ENCODE peak calls at places on chromosomes 6 and 20, in eight cellular contexts. S is psoas muscle; N is gastrocnemius medialis; Y is heart right ventricle; D is CD8-positive, alpha-beta T cell; T is H1; A is A549; F is H9. Z is an unnamed sample.

GRCh38 chr6:166365806-166366205 is 16.9 kb downstream of the MPC1 start:
- DNase-seq in S (no peak), N (no peak), Y (no peak), D (no peak), T (no peak), A (no peak), F (no peak), Z (no peak)

GRCh38 chr6:109466212-109466923 is 10.8 kb upstream of the MICAL1 start:
- DNase-seq in S (no peak), N (no peak), Y (no peak), D (no peak), T (no peak), A (no peak), F (no peak), Z (no peak)

GRCh38 chr6:100464910-100465700 is at the start of gene SIM1:
- DNase-seq in S (peak; percentile 95), N (peak; percentile 44), Y (no peak), D (no peak), T (peak; percentile 75), A (no peak), F (peak; percentile 95), Z (no peak)

GRCh38 chr20:45909336-45909808 is 2.6 kb downstream of the PLTP start:
- DNase-seq in S (no peak), N (no peak), Y (no peak), D (no peak), T (no peak), A (no peak), F (no peak), Z (no peak)

GRCh38 chr6:142112451-142113061 is 20.2 kb upstream of the GJE1 start:
- DNase-seq in S (peak; percentile 72), N (peak; percentile 14), Y (peak; percentile 59), D (peak; percentile 47), T (no peak), A (peak; percentile 79), F (peak; percentile 55), Z (peak; percentile 28)

GRCh38 chr6:111606620-111607115 is 990 bp upstream of the TRAF3IP2 start:
- DNase-seq in S (no peak), N (no peak), Y (no peak), D (no peak), T (no peak), A (no peak), F (no peak), Z (no peak)

GRCh38 chr6:32108094-32108627 is 977 bp downstream of the TNXB start:
- DNase-seq in S (peak; percentile 81), N (peak; percentile 62), Y (peak; percentile 80), D (no peak), T (no peak), A (no peak), F (no peak), Z (no peak)

GRCh38 chr20:23156170-23156841 is 70.2 kb upstream of the CD93 start:
- DNase-seq in S (peak; percentile 69), N (peak; percentile 64), Y (no peak), D (no peak), T (no peak), A (peak; percentile 41), F (peak; percentile 27), Z (no peak)

DNA sequence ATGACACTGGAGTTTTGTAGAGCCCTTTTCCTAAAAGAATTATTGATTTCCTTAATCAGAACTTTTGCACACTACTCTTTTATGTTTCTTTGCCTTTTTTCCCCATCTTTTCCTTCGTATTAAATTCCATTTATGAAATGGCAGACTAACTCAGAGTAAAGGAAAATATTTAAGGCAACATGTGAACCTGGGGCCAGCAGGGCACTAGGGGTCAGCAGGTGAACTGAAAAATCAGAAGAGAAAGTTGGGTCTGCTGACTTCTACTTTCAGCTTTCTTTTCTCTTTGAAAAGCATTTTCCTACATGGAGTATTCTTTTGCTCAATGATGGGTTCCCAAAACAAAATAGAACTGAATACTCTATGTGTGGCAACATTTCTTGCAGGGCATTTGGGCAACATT is 226.6 kb upstream of the EXOC2 start:
- DNase-seq in S (no peak), N (no peak), Y (no peak), D (no peak), T (no peak), A (no peak), F (no peak), Z (no peak)
- H3K9me3 ChIP-seq in S (no peaks in the 10 kb centered on the region), N (no peaks in the 10 kb centered on the region), Y (peaks cover 7% of the 10 kb centered on the region), D (no peaks in the 10 kb centered on the region), T (peaks cover 48% of the 10 kb centered on the region), A (peaks cover 3% of the 10 kb centered on the region), F (peaks cover 31% of the 10 kb centered on the region), Z (no peaks in the 10 kb centered on the region)

GRCh38 chr20:60484316-60484715 is 526.1 kb downstream of the CDH26 start:
- DNase-seq in S (no peak), N (no peak), Y (no peak), D (no peak), T (no peak), A (no peak), F (no peak), Z (no peak)
- H3K9me3 ChIP-seq in S (no peaks in the 10 kb centered on the region), N (no peaks in the 10 kb centered on the region), Y (no peaks in the 10 kb centered on the region), D (no peaks in the 10 kb centered on the region), T (no peaks in the 10 kb centered on the region), A (no peaks in the 10 kb centered on the region), F (no peaks in the 10 kb centered on the region), Z (no peaks in the 10 kb centered on the region)

GRCh38 chr6:163504984-163505640 is 90.6 kb downstream of the QKI start:
- DNase-seq in S (peak; percentile 39), N (no peak), Y (no peak), D (no peak), T (no peak), A (no peak), F (no peak), Z (no peak)
- H3K9me3 ChIP-seq in S (peaks cover 17% of the 10 kb centered on the region), N (no peaks in the 10 kb centered on the region), Y (peaks cover 11% of the 10 kb centered on the region), D (no peaks in the 10 kb centered on the region), T (peaks cover 24% of the 10 kb centered on the region), A (peaks cover 37% of the 10 kb centered on the region), F (peaks cover 12% of the 10 kb centered on the region), Z (peaks cover 6% of the 10 kb centered on the region)

GRCh38 chr20:56187791-56188190 is 60.7 kb upstream of the MC3R start:
- DNase-seq in S (no peak), N (no peak), Y (no peak), D (no peak), T (no peak), A (peak; percentile 28), F (peak; percentile 50), Z (no peak)
- H3K9me3 ChIP-seq in S (no peaks in the 10 kb centered on the region), N (no peaks in the 10 kb centered on the region), Y (no peaks in the 10 kb centered on the region), D (no peaks in the 10 kb centered on the region), T (peaks cover 63% of the 10 kb centered on the region), A (no peaks in the 10 kb centered on the region), F (peaks cover 87% of the 10 kb centered on the region), Z (no peaks in the 10 kb centered on the region)

DNA sequence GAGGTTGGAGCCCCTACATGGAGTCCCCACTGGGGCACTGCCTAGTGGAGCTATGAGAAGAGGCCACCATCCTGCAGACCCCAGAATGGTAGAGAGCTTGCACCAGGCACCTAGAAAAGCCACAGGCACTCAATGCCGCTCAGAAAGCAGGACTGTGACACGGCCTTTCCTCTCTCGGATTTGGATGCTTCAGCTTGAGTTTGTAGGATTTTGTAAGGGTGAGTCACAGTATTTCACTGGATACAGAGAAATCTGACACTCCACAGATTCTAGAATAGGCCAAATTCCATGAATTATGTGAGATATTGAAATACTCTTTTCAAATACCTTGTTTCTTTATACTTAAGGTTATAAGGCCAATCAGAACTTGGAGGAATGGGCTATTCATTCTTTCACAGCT is 424.5 kb downstream of the HTR1B start:
- DNase-seq in S (no peak), N (no peak), Y (no peak), D (no peak), T (no peak), A (no peak), F (no peak), Z (no peak)
- H3K9me3 ChIP-seq in S (no peaks in the 10 kb centered on the region), N (no peaks in the 10 kb centered on the region), Y (peaks cover 12% of the 10 kb centered on the region), D (no peaks in the 10 kb centered on the region), T (no peaks in the 10 kb centered on the region), A (no peaks in the 10 kb centered on the region), F (no peaks in the 10 kb centered on the region), Z (no peaks in the 10 kb centered on the region)

DNA sequence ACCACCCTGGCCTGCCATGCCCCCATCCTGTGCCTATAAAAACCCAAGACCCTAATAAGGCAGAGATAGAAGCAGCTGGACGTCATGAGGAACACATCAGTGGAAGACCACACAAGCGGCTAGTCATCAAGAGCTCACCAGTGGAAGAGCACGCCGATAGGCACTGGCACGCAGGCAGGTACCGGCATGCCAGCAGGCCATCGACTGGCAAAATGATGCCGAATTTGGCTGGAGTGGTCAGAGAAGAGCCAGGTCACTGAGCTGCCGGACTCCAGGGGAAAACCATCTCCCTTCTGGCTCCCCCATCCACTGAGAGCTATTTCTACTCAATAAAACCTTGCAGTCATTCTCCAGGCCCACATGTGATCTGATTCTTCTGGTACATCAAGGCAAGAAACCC is 227.6 kb upstream of the EXOC2 start:
- DNase-seq in S (no peak), N (no peak), Y (no peak), D (no peak), T (no peak), A (no peak), F (no peak), Z (no peak)
- H3K9me3 ChIP-seq in S (no peaks in the 10 kb centered on the region), N (no peaks in the 10 kb centered on the region), Y (peaks cover 7% of the 10 kb centered on the region), D (no peaks in the 10 kb centered on the region), T (peaks cover 48% of the 10 kb centered on the region), A (peaks cover 3% of the 10 kb centered on the region), F (peaks cover 31% of the 10 kb centered on the region), Z (no peaks in the 10 kb centered on the region)

DNA sequence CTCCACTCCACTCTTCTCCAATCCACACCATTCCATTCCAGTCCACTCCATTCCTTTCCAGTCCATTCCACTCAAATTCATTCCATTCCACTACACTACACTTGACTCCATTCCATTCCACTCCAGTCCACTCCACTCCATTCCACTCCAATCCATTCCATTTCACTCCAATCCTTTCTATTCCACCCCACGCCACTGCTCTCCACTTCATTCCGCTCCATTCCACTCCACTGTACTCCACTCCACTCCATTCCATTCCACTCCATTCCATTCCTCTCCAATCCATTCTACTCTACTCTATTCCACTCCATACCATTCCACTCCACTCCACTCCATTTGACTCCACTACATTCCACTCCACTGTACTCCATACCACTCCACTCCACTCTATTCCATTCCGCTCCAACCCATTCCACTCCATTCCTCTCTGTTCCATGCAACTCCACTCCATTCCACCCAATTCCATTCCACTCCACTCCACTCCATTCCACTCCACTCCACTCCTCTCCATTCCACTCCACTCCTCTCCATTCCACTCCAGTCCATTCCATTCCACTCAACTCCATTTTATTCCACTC is 23.4 kb upstream of the DEFB125 start:
- DNase-seq in S (no peak), N (no peak), Y (no peak), D (no peak), T (no peak), A (no peak), F (no peak), Z (no peak)
- H3K9me3 ChIP-seq in S (no peaks in the 10 kb centered on the region), N (no peaks in the 10 kb centered on the region), Y (no peaks in the 10 kb centered on the region), D (no peaks in the 10 kb centered on the region), T (peaks cover 26% of the 10 kb centered on the region), A (peaks cover 26% of the 10 kb centered on the region), F (peaks cover 82% of the 10 kb centered on the region), Z (peaks cover 2% of the 10 kb centered on the region)

Z was measured in T-helper 17 cell.